ENCODE peak calls at places on chromosome 3, in nine cellular contexts. One of them, this sample, is unnamed.

GRCh38 chr3:11717301-11717700 is 73.6 kb upstream of the VGLL4 start:
- DNase-seq in kidney: no peak
- DNase-seq in right lobe of liver: no peak
- DNase-seq in GM23338: no peak
- DNase-seq in IMR-90: peak; percentile 39
- DNase-seq in HCT116: no peak
- DNase-seq in uterus: no peak
- DNase-seq in endodermal cell: no peak
- DNase-seq in tibial artery: no peak
- DNase-seq in this sample: no peak

GRCh38 chr3:150443331-150443741 is 35.2 kb downstream of the TSC22D2 start:
- DNase-seq in kidney: no peak
- DNase-seq in right lobe of liver: no peak
- DNase-seq in GM23338: no peak
- DNase-seq in IMR-90: peak; percentile 80
- DNase-seq in HCT116: no peak
- DNase-seq in uterus: no peak
- DNase-seq in endodermal cell: no peak
- DNase-seq in tibial artery: no peak
- DNase-seq in this sample: no peak

GRCh38 chr3:53009826-53010539 is 35.9 kb downstream of the SFMBT1 start:
- DNase-seq in kidney: no peak
- DNase-seq in right lobe of liver: no peak
- DNase-seq in GM23338: peak; percentile 54
- DNase-seq in IMR-90: no peak
- DNase-seq in HCT116: no peak
- DNase-seq in uterus: no peak
- DNase-seq in endodermal cell: no peak
- DNase-seq in tibial artery: no peak
- DNase-seq in this sample: no peak

GRCh38 chr3:186217820-186218164 is 108.9 kb upstream of the ETV5 start:
- DNase-seq in kidney: no peak
- DNase-seq in right lobe of liver: no peak
- DNase-seq in GM23338: no peak
- DNase-seq in IMR-90: no peak
- DNase-seq in HCT116: no peak
- DNase-seq in uterus: no peak
- DNase-seq in endodermal cell: no peak
- DNase-seq in tibial artery: no peak
- DNase-seq in this sample: no peak

GRCh38 chr3:46109635-46110005 is 82.3 kb upstream of the XCR1 start:
- DNase-seq in kidney: no peak
- DNase-seq in right lobe of liver: no peak
- DNase-seq in GM23338: no peak
- DNase-seq in IMR-90: no peak
- DNase-seq in HCT116: no peak
- DNase-seq in uterus: no peak
- DNase-seq in endodermal cell: no peak
- DNase-seq in tibial artery: no peak
- DNase-seq in this sample: no peak

GRCh38 chr3:10928961-10929471 is 63.5 kb upstream of the SLC6A1 start:
- DNase-seq in kidney: no peak
- DNase-seq in right lobe of liver: peak; percentile 36
- DNase-seq in GM23338: no peak
- DNase-seq in IMR-90: no peak
- DNase-seq in HCT116: no peak
- DNase-seq in uterus: no peak
- DNase-seq in endodermal cell: peak; percentile 27
- DNase-seq in tibial artery: no peak
- DNase-seq in this sample: peak; percentile 30

GRCh38 chr3:191424871-191425270 is 36.1 kb upstream of the PYDC2 start:
- DNase-seq in kidney: no peak
- DNase-seq in right lobe of liver: no peak
- DNase-seq in GM23338: no peak
- DNase-seq in IMR-90: no peak
- DNase-seq in HCT116: no peak
- DNase-seq in uterus: no peak
- DNase-seq in endodermal cell: no peak
- DNase-seq in tibial artery: no peak
- DNase-seq in this sample: no peak

GRCh38 chr3:14434541-14435151 is 32.2 kb downstream of the SLC6A6 start:
- DNase-seq in kidney: no peak
- DNase-seq in right lobe of liver: no peak
- DNase-seq in GM23338: no peak
- DNase-seq in IMR-90: no peak
- DNase-seq in HCT116: no peak
- DNase-seq in uterus: no peak
- DNase-seq in endodermal cell: no peak
- DNase-seq in tibial artery: no peak
- DNase-seq in this sample: peak; percentile 82

GRCh38 chr3:151434151-151434890 is 26.5 kb downstream of the IGSF10 start:
- DNase-seq in kidney: no peak
- DNase-seq in right lobe of liver: no peak
- DNase-seq in GM23338: no peak
- DNase-seq in IMR-90: peak; percentile 94
- DNase-seq in HCT116: no peak
- DNase-seq in uterus: no peak
- DNase-seq in endodermal cell: no peak
- DNase-seq in tibial artery: no peak
- DNase-seq in this sample: no peak

GRCh38 chr3:52829906-52830463 is 487 bp downstream of the ITIH4 start:
- DNase-seq in kidney: no peak
- DNase-seq in right lobe of liver: peak; percentile 67
- DNase-seq in GM23338: no peak
- DNase-seq in IMR-90: no peak
- DNase-seq in HCT116: no peak
- DNase-seq in uterus: no peak
- DNase-seq in endodermal cell: no peak
- DNase-seq in tibial artery: no peak
- DNase-seq in this sample: no peak

GRCh38 chr3:169948559-169949371 is 17.8 kb upstream of the SEC62 start:
- DNase-seq in kidney: no peak
- DNase-seq in right lobe of liver: no peak
- DNase-seq in GM23338: no peak
- DNase-seq in IMR-90: no peak
- DNase-seq in HCT116: no peak
- DNase-seq in uterus: no peak
- DNase-seq in endodermal cell: no peak
- DNase-seq in tibial artery: no peak
- DNase-seq in this sample: no peak

GRCh38 chr3:111613294-111613693 is 18.1 kb upstream of the ZBED2 start:
- DNase-seq in kidney: no peak
- DNase-seq in right lobe of liver: no peak
- DNase-seq in GM23338: no peak
- DNase-seq in IMR-90: no peak
- DNase-seq in HCT116: no peak
- DNase-seq in uterus: no peak
- DNase-seq in endodermal cell: no peak
- DNase-seq in tibial artery: no peak
- DNase-seq in this sample: no peak

GRCh38 chr3:186127463-186127862 is 18.6 kb upstream of the ETV5 start:
- DNase-seq in kidney: no peak
- DNase-seq in right lobe of liver: no peak
- DNase-seq in GM23338: no peak
- DNase-seq in IMR-90: no peak
- DNase-seq in HCT116: no peak
- DNase-seq in uterus: no peak
- DNase-seq in endodermal cell: no peak
- DNase-seq in tibial artery: no peak
- DNase-seq in this sample: no peak

GRCh38 chr3:187550446-187550845 is 119.7 kb downstream of the SST start:
- DNase-seq in kidney: no peak
- DNase-seq in right lobe of liver: no peak
- DNase-seq in GM23338: no peak
- DNase-seq in IMR-90: no peak
- DNase-seq in HCT116: no peak
- DNase-seq in uterus: no peak
- DNase-seq in endodermal cell: no peak
- DNase-seq in tibial artery: no peak
- DNase-seq in this sample: no peak

GRCh38 chr3:187551419-187551818 is 118.8 kb downstream of the SST start:
- DNase-seq in kidney: no peak
- DNase-seq in right lobe of liver: no peak
- DNase-seq in GM23338: no peak
- DNase-seq in IMR-90: peak; percentile 6
- DNase-seq in HCT116: no peak
- DNase-seq in uterus: no peak
- DNase-seq in endodermal cell: no peak
- DNase-seq in tibial artery: no peak
- DNase-seq in this sample: no peak
- H3K27ac ChIP-seq in kidney: no peak overlapping the region
- H3K27ac ChIP-seq in right lobe of liver: no peak overlapping the region
- H3K27ac ChIP-seq in GM23338: no peak overlapping the region
- H3K27ac ChIP-seq in IMR-90: no peak overlapping the region
- H3K27ac ChIP-seq in HCT116: no peak overlapping the region
- H3K27ac ChIP-seq in uterus: no peak overlapping the region
- H3K27ac ChIP-seq in endodermal cell: no peak overlapping the region
- H3K27ac ChIP-seq in tibial artery: no peak overlapping the region
- H3K27ac ChIP-seq in this sample: no peak overlapping the region

GRCh38 chr3:42050126-42050525 is 41.0 kb upstream of the TRAK1 start:
- DNase-seq in kidney: no peak
- DNase-seq in right lobe of liver: no peak
- DNase-seq in GM23338: no peak
- DNase-seq in IMR-90: no peak
- DNase-seq in HCT116: no peak
- DNase-seq in uterus: peak; percentile 5
- DNase-seq in endodermal cell: no peak
- DNase-seq in tibial artery: no peak
- DNase-seq in this sample: no peak
- H3K4me1 ChIP-seq in kidney: peaks cover 40% of the 10 kb centered on the region
- H3K4me1 ChIP-seq in right lobe of liver: peaks cover 4% of the 10 kb centered on the region
- H3K4me1 ChIP-seq in GM23338: peaks cover 58% of the 10 kb centered on the region
- H3K4me1 ChIP-seq in IMR-90: peaks cover 27% of the 10 kb centered on the region
- H3K4me1 ChIP-seq in HCT116: peaks cover 10% of the 10 kb centered on the region
- H3K4me1 ChIP-seq in uterus: no peaks in the 10 kb centered on the region
- H3K4me1 ChIP-seq in endodermal cell: peaks cover 21% of the 10 kb centered on the region
- H3K4me1 ChIP-seq in tibial artery: peaks cover 63% of the 10 kb centered on the region
- H3K4me1 ChIP-seq in this sample: peaks cover 18% of the 10 kb centered on the region

DNA sequence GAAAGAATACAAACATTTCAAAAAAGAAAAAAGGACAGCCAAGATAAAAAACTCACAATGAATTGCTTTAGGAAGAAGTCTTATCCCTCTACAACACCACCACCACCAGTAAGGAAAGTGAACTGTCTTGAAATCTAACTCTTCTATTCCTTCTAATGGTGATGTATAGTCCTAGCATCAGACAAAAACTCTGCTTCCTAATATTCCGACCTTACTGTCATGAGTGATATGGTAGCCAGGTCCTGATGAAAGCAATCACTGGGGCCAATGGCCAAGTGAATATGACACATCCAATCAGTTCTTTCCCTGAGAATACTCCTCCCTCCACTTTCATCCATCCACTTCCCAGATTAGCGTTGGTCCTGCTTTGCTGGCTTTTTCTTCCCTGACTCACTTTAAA is 14.8 kb downstream of the GK5 start:
- DNase-seq in kidney: no peak
- DNase-seq in right lobe of liver: no peak
- DNase-seq in GM23338: peak; percentile 26
- DNase-seq in IMR-90: no peak
- DNase-seq in HCT116: no peak
- DNase-seq in uterus: no peak
- DNase-seq in endodermal cell: no peak
- DNase-seq in tibial artery: no peak
- DNase-seq in this sample: no peak
- TF ChIP-seq CTCF in kidney: no peak
- TF ChIP-seq CTCF in right lobe of liver: no peak
- TF ChIP-seq CTCF in GM23338: no peak
- TF ChIP-seq CTCF in IMR-90: no peak
- TF ChIP-seq CTCF in HCT116: no peak
- TF ChIP-seq CTCF in uterus: peak; percentile 31
- TF ChIP-seq CTCF in endodermal cell: no peak
- TF ChIP-seq CTCF in tibial artery: peak; percentile 4
- TF ChIP-seq CTCF in this sample: no peak

GRCh38 chr3:118942651-118943050 is 92.0 kb downstream of the IGSF11 start:
- DNase-seq in kidney: no peak
- DNase-seq in right lobe of liver: no peak
- DNase-seq in GM23338: no peak
- DNase-seq in IMR-90: no peak
- DNase-seq in HCT116: no peak
- DNase-seq in uterus: no peak
- DNase-seq in endodermal cell: peak; percentile 44
- DNase-seq in tibial artery: no peak
- DNase-seq in this sample: no peak
- H3K27ac ChIP-seq in kidney: no peak overlapping the region
- H3K27ac ChIP-seq in right lobe of liver: no peak overlapping the region
- H3K27ac ChIP-seq in GM23338: no peak overlapping the region
- H3K27ac ChIP-seq in IMR-90: no peak overlapping the region
- H3K27ac ChIP-seq in HCT116: no peak overlapping the region
- H3K27ac ChIP-seq in uterus: no peak overlapping the region
- H3K27ac ChIP-seq in endodermal cell: no peak overlapping the region
- H3K27ac ChIP-seq in tibial artery: no peak overlapping the region
- H3K27ac ChIP-seq in this sample: no peak overlapping the region

DNA sequence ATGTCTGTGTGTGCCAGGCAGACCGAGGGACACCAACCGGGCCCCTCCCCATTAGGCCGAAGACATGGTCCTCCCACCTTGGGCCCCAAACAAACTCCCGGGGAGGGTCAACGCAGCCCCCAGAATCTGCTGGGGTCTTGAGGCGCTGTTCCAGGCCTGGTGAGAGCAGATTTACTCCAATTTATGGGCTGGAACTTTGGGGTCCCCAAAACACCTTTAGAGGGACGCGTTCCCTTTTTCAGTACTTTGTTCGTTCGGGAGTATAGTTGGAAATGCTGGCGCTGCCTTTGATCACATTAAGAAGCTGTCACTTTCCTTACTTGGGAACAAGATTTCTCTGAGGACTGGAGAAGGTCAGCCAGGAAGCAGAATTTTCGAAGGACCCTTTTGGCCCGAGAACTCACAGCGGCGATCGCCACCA is 2.3 kb downstream of the GATA2 start:
- DNase-seq in kidney: peak; percentile 78
- DNase-seq in right lobe of liver: no peak
- DNase-seq in GM23338: no peak
- DNase-seq in IMR-90: no peak
- DNase-seq in HCT116: no peak
- DNase-seq in uterus: no peak
- DNase-seq in endodermal cell: no peak
- DNase-seq in tibial artery: peak; percentile 18
- DNase-seq in this sample: peak; percentile 62
- H3K4me1 ChIP-seq in kidney: no peaks in the 10 kb centered on the region
- H3K4me1 ChIP-seq in right lobe of liver: no peaks in the 10 kb centered on the region
- H3K4me1 ChIP-seq in GM23338: peaks cover 49% of the 10 kb centered on the region
- H3K4me1 ChIP-seq in IMR-90: peaks cover 6% of the 10 kb centered on the region
- H3K4me1 ChIP-seq in HCT116: peaks cover 7% of the 10 kb centered on the region
- H3K4me1 ChIP-seq in uterus: no peaks in the 10 kb centered on the region
- H3K4me1 ChIP-seq in endodermal cell: peaks cover 5% of the 10 kb centered on the region
- H3K4me1 ChIP-seq in tibial artery: peaks cover 63% of the 10 kb centered on the region
- H3K4me1 ChIP-seq in this sample: peaks cover 36% of the 10 kb centered on the region

This sample was measured in upper lobe of right lung.